ENCODE peak calls at places on chromosomes 4 and X, in four cellular contexts. U, T, M and G are unnamed samples.

GRCh38 chr4:84597450-84597849 is 14.5 kb downstream of the CDS1 start:
- DNase-seq in T (no peak), U (peak), M (no peak), G (no peak)

GRCh38 chr4:156322592-156322991 is 368.9 kb upstream of the CTSO start:
- DNase-seq in U (no peak), T (no peak), M (no peak), G (no peak)

GRCh38 chrX:49040376-49040955 is 2.7 kb downstream of the TFE3 start:
- DNase-seq in T (peak), U (no peak), M (no peak), G (peak)

GRCh38 chr4:15696866-15697265 is 6.0 kb upstream of the BST1 start:
- DNase-seq in T (no peak), U (no peak), M (no peak), G (no peak)

GRCh38 chrX:151754042-151754419 is 19.5 kb downstream of the CNGA2 start:
- DNase-seq in M (no peak), U (no peak), T (peak), G (no peak)

GRCh38 chr4:147782087-147782781 is 50.3 kb downstream of the ARHGAP10 start:
- DNase-seq in U (peak), T (no peak), M (no peak), G (no peak)

GRCh38 chr4:76811604-76812412 is 86.1 kb downstream of the SOWAHB start:
- DNase-seq in M (no peak), U (peak), T (no peak), G (no peak)

GRCh38 chrX:120144178-120144844 is 14.1 kb upstream of the RHOXF2 start:
- DNase-seq in T (no peak), M (no peak), U (no peak), G (no peak)

GRCh38 chr4:177554966-177555574 is 112.8 kb upstream of the AGA start:
- DNase-seq in T (peak), U (peak), M (peak), G (peak)

GRCh38 chr4:106996490-106996889 is 39.6 kb downstream of the DKK2 start:
- DNase-seq in U (no peak), T (no peak), M (no peak), G (no peak)

GRCh38 chr4:26192921-26193894 is 127.6 kb upstream of the RBPJ start:
- DNase-seq in U (no peak), M (peak), T (no peak), G (no peak)

GRCh38 chr4:168386002-168386401 is 67.5 kb upstream of the DDX60 start:
- DNase-seq in T (no peak), U (no peak), M (no peak), G (peak)

GRCh38 chrX:113699939-113700338 is 859.3 kb upstream of the AMOT start:
- DNase-seq in T (no peak), M (no peak), U (no peak), G (no peak)

GRCh38 chr4:176775326-176775725 is 17.4 kb downstream of the VEGFC start:
- DNase-seq in T (no peak), M (no peak), U (no peak), G (no peak)

DNA sequence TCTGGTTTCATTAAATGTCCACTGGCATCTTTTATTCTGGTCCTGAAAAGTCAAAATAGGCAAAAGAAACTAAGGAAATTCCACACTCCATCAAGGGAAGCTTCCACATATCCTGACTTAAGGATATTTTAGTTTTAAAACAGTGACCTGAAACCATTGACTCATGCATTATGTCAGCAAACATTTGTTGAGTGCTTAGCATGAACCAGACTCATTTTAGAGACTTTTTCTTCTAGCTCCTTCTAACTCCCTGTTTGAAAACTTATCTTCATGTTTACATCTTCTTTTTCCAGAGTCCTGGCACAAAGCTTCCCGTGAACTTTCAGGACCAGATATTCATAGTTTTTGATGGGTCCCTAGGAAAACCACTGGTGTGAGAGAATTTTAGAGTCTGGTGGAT is 6.8 kb upstream of the CXCL1 start:
- DNase-seq in M (no peak), U (no peak), T (no peak), G (no peak)
- TF ChIP-seq CTCF in M (no peak), U (no peak), T (no peak), G (no peak)

GRCh38 chr4:94127707-94128328 is 79.8 kb upstream of the SMARCAD1 start:
- DNase-seq in M (peak), T (peak), U (peak), G (peak)

GRCh38 chr4:94131212-94131611 is 76.5 kb upstream of the SMARCAD1 start:
- DNase-seq in T (no peak), M (no peak), U (no peak), G (no peak)

GRCh38 chr4:94126669-94127068 is 81.0 kb upstream of the SMARCAD1 start:
- DNase-seq in T (peak), M (no peak), U (peak), G (peak)
- TF ChIP-seq CTCF in T (peak), M (no peak), U (peak), G (no peak)

GRCh38 chr4:86579941-86580340 is 14.2 kb upstream of the PTPN13 start:
- DNase-seq in M (no peak), T (no peak), U (no peak), G (no peak)
- TF ChIP-seq CTCF in M (no peak), T (no peak), U (no peak), G (no peak)

GRCh38 chrX:39653656-39654055 is 444.1 kb downstream of the BCOR start:
- DNase-seq in M (no peak), T (no peak), U (no peak), G (no peak)

GRCh38 chrX:39654183-39654925 is 443.4 kb downstream of the BCOR start:
- DNase-seq in M (no peak), U (no peak), T (no peak), G (no peak)

GRCh38 chrX:39650883-39651282 is 446.9 kb downstream of the BCOR start:
- DNase-seq in T (no peak), M (no peak), U (no peak), G (no peak)

GRCh38 chrX:39654952-39655351 is 442.8 kb downstream of the BCOR start:
- DNase-seq in U (no peak), M (no peak), T (no peak), G (no peak)

GRCh38 chrX:39652336-39652735 is 445.4 kb downstream of the BCOR start:
- DNase-seq in T (peak), U (no peak), M (peak), G (peak)
- TF ChIP-seq CTCF in T (peak), U (peak), M (no peak), G (peak)

GRCh38 chr4:136150046-136150445 is 1382.2 kb downstream of the PCDH18 start:
- DNase-seq in T (no peak), M (no peak), U (no peak), G (no peak)
- TF ChIP-seq CTCF in T (no peak), M (no peak), U (no peak), G (no peak)

GRCh38 chrX:127947450-127947849 is 104.8 kb downstream of the ACTRT1 start:
- DNase-seq in T (no peak), M (no peak), U (no peak), G (no peak)
- TF ChIP-seq CTCF in T (no peak), M (no peak), U (no peak), G (no peak)